ENCODE peak calls at places on chromosomes 2 and 18, in four cellular contexts. O, I, Q and U are unnamed samples.

GRCh38 chr2:148273158-148273691 is 252.3 kb downstream of the MBD5 start:
- DNase-seq in I (no peak), O (no peak), Q (no peak), U (peak; percentile 43)

GRCh38 chr2:197088694-197089093 is 162.2 kb upstream of the PGAP1 start:
- DNase-seq in O (peak; percentile 74), I (no peak), Q (no peak), U (peak; percentile 78)

GRCh38 chr2:178553047-178553446 is 72.8 kb downstream of the PLEKHA3 start:
- DNase-seq in Q (no peak), O (peak; percentile 72), I (no peak), U (peak; percentile 8)

GRCh38 chr2:54632733-54633692 is 90.4 kb upstream of the EML6 start:
- DNase-seq in I (no peak), O (peak; percentile 84), Q (no peak), U (peak; percentile 68)

GRCh38 chr2:32068-32467 is 14.2 kb downstream of the FAM110C start:
- DNase-seq in O (no peak), Q (no peak), I (no peak), U (no peak)

GRCh38 chr18:67278984-67279383 is 237.5 kb downstream of the DSEL start:
- DNase-seq in I (no peak), Q (no peak), O (no peak), U (no peak)

GRCh38 chr2:60699617-60700016 is 56.5 kb upstream of the PAPOLG start:
- DNase-seq in Q (no peak), I (no peak), O (no peak), U (no peak)

GRCh38 chr2:146879882-146880281 is 964.9 kb upstream of the ACVR2A start:
- DNase-seq in I (no peak), O (no peak), Q (no peak), U (no peak)

GRCh38 chr18:3649135-3649558 is 199.2 kb downstream of the TGIF1 start:
- DNase-seq in O (no peak), I (no peak), Q (no peak), U (peak; percentile 36)

GRCh38 chr2:241112592-241112991 is 10.5 kb upstream of the MTERF4 start:
- DNase-seq in O (no peak), I (no peak), Q (no peak), U (no peak)

GRCh38 chr18:23814977-23815614 is 125.8 kb downstream of the LAMA3 start:
- DNase-seq in Q (no peak), I (no peak), O (no peak), U (no peak)

GRCh38 chr2:29146197-29146596 is 31.0 kb downstream of the CLIP4 start:
- DNase-seq in I (no peak), O (no peak), Q (no peak), U (no peak)